ENCODE peak calls at places on chromosomes 6 and 20, in seven cellular contexts. Z is NCI-H1417; I is foreskin melanocyte; A is A549; P is spleen; C is activated CD4-positive, alpha-beta T cell treated with anti-CD3 and anti-CD28 coated beads, Interleukin-2, amount 10 ng/mL, durations not matched to agents 7 days and 5 days; N is H9. U is an unnamed sample.

GRCh38 chr6:106536357-106536756 is 92.9 kb downstream of the RTN4IP1 start:
- DNase-seq in Z (no peak), I (no peak), A (no peak), P (no peak), C (no peak), N (no peak), U (no peak)

GRCh38 chr20:59845472-59845871 is 88.0 kb downstream of the SYCP2 start:
- DNase-seq in Z (no peak), I (no peak), A (no peak), P (no peak), C (no peak), N (no peak), U (no peak)

GRCh38 chr6:5205035-5205469 is 55.7 kb downstream of the LYRM4 start:
- DNase-seq in Z (no peak), I (no peak), A (no peak), P (no peak), C (no peak), N (no peak), U (no peak)

GRCh38 chr6:101011165-101011564 is 130.0 kb upstream of the ASCC3 start:
- DNase-seq in Z (peak), I (no peak), A (no peak), P (no peak), C (peak), N (no peak), U (no peak)

GRCh38 chr6:165049362-165049761 is 260.0 kb downstream of the C6orf118 start:
- DNase-seq in Z (peak), I (no peak), A (peak), P (no peak), C (peak), N (peak), U (no peak)

GRCh38 chr20:58623579-58624473 is 27.3 kb upstream of the STX16 start:
- DNase-seq in Z (peak), I (peak), A (peak), P (peak), C (no peak), N (no peak), U (no peak)

GRCh38 chr20:544153-544725 is 649 bp upstream of the CSNK2A1 start:
- DNase-seq in Z (no peak), I (no peak), A (no peak), P (no peak), C (no peak), N (no peak), U (no peak)

GRCh38 chr20:63877755-63878470 is 12.8 kb downstream of the TPD52L2 start:
- DNase-seq in Z (no peak), I (no peak), A (no peak), P (no peak), C (no peak), N (no peak), U (no peak)

GRCh38 chr6:121506761-121507754 is 71.6 kb downstream of the GJA1 start:
- DNase-seq in Z (no peak), I (no peak), A (no peak), P (no peak), C (no peak), N (no peak), U (no peak)